ENCODE peak calls at places on chromosomes 7 and 10, in six cellular contexts. A is nephron progenitor cell, J is myocyte, V is HEK293T, S is GM23248, E is A549. Q is an unnamed sample.

GRCh38 chr10:48523820-48524758 is 80.8 kb downstream of the ARHGAP22 start:
- DNase-seq in V (peak), A (peak), S (peak), E (peak), J (no peak), Q (no peak)

GRCh38 chr7:50727711-50728110 is 55.0 kb downstream of the GRB10 start:
- DNase-seq in S (no peak), J (no peak), A (no peak), V (no peak), E (no peak), Q (no peak)

GRCh38 chr10:82796510-82796909 is 921.5 kb downstream of the NRG3 start:
- DNase-seq in E (no peak), S (peak), V (no peak), A (no peak), J (no peak), Q (no peak)

GRCh38 chr10:88385601-88386203 is 197.4 kb downstream of the RNLS start:
- DNase-seq in A (no peak), J (peak), E (peak), V (no peak), S (no peak), Q (peak)

GRCh38 chr7:38902443-38902842 is 6.5 kb downstream of the VPS41 start:
- DNase-seq in S (no peak), E (no peak), A (no peak), V (no peak), J (no peak), Q (no peak)

GRCh38 chr10:117165557-117166419 is 27.7 kb upstream of the VAX1 start:
- DNase-seq in S (peak), V (peak), E (peak), A (peak), J (peak), Q (peak)

GRCh38 chr7:32879460-32879859 is 12.1 kb downstream of the KBTBD2 start:
- DNase-seq in E (no peak), V (no peak), S (peak), A (no peak), J (peak), Q (no peak)

GRCh38 chr10:24720096-24720495 is 3.6 kb downstream of the ARHGAP21 start:
- DNase-seq in V (no peak), E (no peak), S (no peak), J (no peak), A (no peak), Q (no peak)

GRCh38 chr7:140005754-140006503 is 56.8 kb downstream of the PARP12 start:
- DNase-seq in A (peak), V (peak), S (peak), E (peak), J (peak), Q (no peak)

GRCh38 chr7:134068670-134069069 is 58.5 kb upstream of the LRGUK start:
- DNase-seq in J (no peak), V (no peak), E (no peak), A (no peak), S (no peak), Q (no peak)

GRCh38 chr7:10981317-10981716 is 7.6 kb downstream of the PHF14 start:
- DNase-seq in E (no peak), A (no peak), S (no peak), V (no peak), J (no peak), Q (no peak)

GRCh38 chr7:27946351-27946750 is 206.4 kb downstream of the TAX1BP1 start:
- DNase-seq in A (no peak), E (no peak), J (peak), S (no peak), V (no peak), Q (no peak)

GRCh38 chr7:111841596-111842209 is 279.4 kb upstream of the IMMP2L start:
- DNase-seq in V (no peak), S (peak), E (no peak), A (no peak), J (no peak), Q (no peak)

GRCh38 chr7:131630427-131630826 is 74.0 kb upstream of the PODXL start:
- DNase-seq in J (no peak), V (no peak), E (no peak), A (no peak), S (peak), Q (no peak)

GRCh38 chr10:13820119-13820518 is 233.4 kb downstream of the PRPF18 start:
- DNase-seq in S (no peak), V (no peak), J (no peak), A (no peak), E (no peak), Q (no peak)

GRCh38 chr10:91528768-91529167 is 104.1 kb downstream of the PPP1R3C start:
- DNase-seq in J (no peak), V (no peak), E (no peak), A (no peak), S (no peak), Q (no peak)

GRCh38 chr7:167976-168791 is 24.2 kb upstream of the FAM20C start:
- DNase-seq in E (no peak), V (no peak), J (no peak), A (no peak), S (no peak), Q (no peak)

GRCh38 chr10:118520116-118520742 is 75.2 kb downstream of the PRLHR start:
- DNase-seq in E (no peak), S (no peak), J (no peak), V (no peak), A (no peak), Q (no peak)

GRCh38 chr7:75732764-75733630 is 5.7 kb downstream of the HIP1 start:
- DNase-seq in E (peak), V (no peak), J (peak), S (peak), A (no peak), Q (no peak)

GRCh38 chr7:28954936-28955335 is 3.2 kb downstream of the TRIL start:
- DNase-seq in V (no peak), E (no peak), S (no peak), A (no peak), J (no peak), Q (no peak)

GRCh38 chr7:106840342-106840741 is 24.7 kb upstream of the PIK3CG start:
- DNase-seq in A (no peak), V (no peak), J (peak), E (no peak), S (peak), Q (no peak)

GRCh38 chr7:50537417-50537816 is 27.8 kb downstream of the DDC start:
- DNase-seq in J (no peak), E (no peak), A (no peak), S (no peak), V (no peak), Q (no peak)